ENCODE peak calls at places on chromosome 7, in eight cellular contexts. V is A549; W is activated CD8-positive, alpha-beta memory T cell treated with anti-CD3 and anti-CD28 coated beads, Interleukin-2, amount 50 U/mL, for 48 hours; Z is left cardiac atrium; E is endothelial cell; U is fibroblast of mammary gland; R is EL; L is NCI-H2227 treated with DMSO at 0.1 percent for 48 hours. A is an unnamed sample.

GRCh38 chr7:137146012-137146455 is 197.5 kb downstream of the PTN start:
- DNase-seq in V (no peak), W (no peak), Z (no peak), E (no peak), U (peak; percentile 70), R (peak; percentile 86), L (no peak), A (no peak)

GRCh38 chr7:30032310-30033125 is 4.3 kb downstream of the PLEKHA8 start:
- DNase-seq in V (no peak), W (no peak), Z (no peak), E (no peak), U (peak; percentile 81), R (peak; percentile 73), L (no peak), A (no peak)

GRCh38 chr7:133573554-133574265 is 320.8 kb downstream of the EXOC4 start:
- DNase-seq in V (no peak), W (no peak), Z (no peak), E (no peak), U (no peak), R (no peak), L (no peak), A (no peak)

GRCh38 chr7:87204933-87205332 is 14.6 kb downstream of the TMEM243 start:
- DNase-seq in V (no peak), W (no peak), Z (no peak), E (no peak), U (no peak), R (no peak), L (no peak), A (no peak)

GRCh38 chr7:1323178-1324027 is 90.7 kb downstream of the UNCX start:
- DNase-seq in V (no peak), W (no peak), Z (no peak), E (no peak), U (no peak), R (no peak), L (no peak), A (no peak)

GRCh38 chr7:77359599-77359998 is 56.5 kb downstream of the GSAP start:
- DNase-seq in V (no peak), W (no peak), Z (no peak), E (no peak), U (no peak), R (no peak), L (no peak), A (no peak)

GRCh38 chr7:32318300-32319018 is 171.7 kb downstream of the LSM5 start:
- DNase-seq in V (no peak), W (no peak), Z (peak; percentile 35), E (no peak), U (no peak), R (no peak), L (no peak), A (no peak)

GRCh38 chr7:66258409-66258808 is 53.3 kb downstream of the TPST1 start:
- DNase-seq in V (no peak), W (no peak), Z (no peak), E (no peak), U (no peak), R (no peak), L (peak; percentile 42), A (no peak)

GRCh38 chr7:90749774-90750173 is 153.7 kb downstream of the CDK14 start:
- DNase-seq in V (no peak), W (no peak), Z (no peak), E (no peak), U (peak; percentile 36), R (peak; percentile 11), L (no peak), A (no peak)

A was measured in cerebellar cortex.